ENCODE peak calls at places on chromosomes 2 and 18, in ten cellular contexts. R is AG10803, G is HepG2, W is MCF 10A, U is cardiac muscle cell, Q is AG09309, D is Calu3, S is HFF-Myc, T is body of pancreas, I is glutamatergic neuron. K is an unnamed sample.

GRCh38 chr2:7191927-7192326 is 274.7 kb downstream of the RNF144A start:
- DNase-seq in R (peak), G (peak), W (peak), U (peak), Q (peak), D (peak), S (peak), T (no peak), I (no peak), K (no peak)

GRCh38 chr18:78713064-78713463 is 266.6 kb upstream of the SALL3 start:
- DNase-seq in R (no peak), G (no peak), W (no peak), U (no peak), Q (no peak), D (no peak), S (no peak), T (no peak), I (no peak), K (no peak)

GRCh38 chr2:212595036-212595654 is 56.5 kb upstream of the ERBB4 start:
- DNase-seq in R (peak), G (peak), W (peak), U (peak), Q (peak), D (no peak), S (no peak), T (no peak), I (no peak), K (no peak)

GRCh38 chr2:133484106-133484505 is 84.2 kb downstream of the NCKAP5 start:
- DNase-seq in R (peak), G (no peak), W (no peak), U (no peak), Q (peak), D (no peak), S (peak), T (no peak), I (no peak), K (no peak)

GRCh38 chr18:80168982-80169381 is 59.9 kb downstream of the ADNP2 start:
- DNase-seq in R (no peak), G (no peak), W (no peak), U (no peak), Q (no peak), D (no peak), S (no peak), T (no peak), I (no peak), K (no peak)

GRCh38 chr2:74441690-74442482 is at the start of gene RTKN:
- DNase-seq in R (no peak), G (peak), W (peak), U (peak), Q (no peak), D (peak), S (no peak), T (peak), I (peak), K (peak)

GRCh38 chr18:35953688-35954087 is 18.8 kb upstream of the RMP24 start:
- DNase-seq in R (no peak), G (no peak), W (no peak), U (no peak), Q (no peak), D (no peak), S (no peak), T (no peak), I (no peak), K (no peak)

GRCh38 chr18:26549103-26549485 is 741 bp upstream of the KCTD1 start:
- DNase-seq in R (peak), G (no peak), W (peak), U (peak), Q (no peak), D (peak), S (no peak), T (no peak), I (no peak), K (no peak)

GRCh38 chr2:158671381-158672245 is 123.5 kb upstream of the DAPL1 start:
- DNase-seq in R (no peak), G (no peak), W (no peak), U (no peak), Q (no peak), D (no peak), S (no peak), T (no peak), I (no peak), K (no peak)
- TF ChIP-seq CTCF in R (no peak), G (no peak), W (no peak), U (no peak), Q (no peak), D (no peak), S (no peak), T (no peak), I (no peak), K (no peak)

GRCh38 chr2:195923889-195924288 is 144.7 kb downstream of the DNAH7 start:
- DNase-seq in R (no peak), G (no peak), W (no peak), U (no peak), Q (no peak), D (no peak), S (no peak), T (no peak), I (no peak), K (no peak)

GRCh38 chr2:195934484-195934883 is 134.2 kb downstream of the DNAH7 start:
- DNase-seq in R (no peak), G (no peak), W (no peak), U (no peak), Q (no peak), D (no peak), S (no peak), T (no peak), I (no peak), K (no peak)

GRCh38 chr2:195925120-195925519 is 143.5 kb downstream of the DNAH7 start:
- DNase-seq in R (no peak), G (no peak), W (no peak), U (no peak), Q (no peak), D (no peak), S (no peak), T (no peak), I (no peak), K (no peak)

DNA sequence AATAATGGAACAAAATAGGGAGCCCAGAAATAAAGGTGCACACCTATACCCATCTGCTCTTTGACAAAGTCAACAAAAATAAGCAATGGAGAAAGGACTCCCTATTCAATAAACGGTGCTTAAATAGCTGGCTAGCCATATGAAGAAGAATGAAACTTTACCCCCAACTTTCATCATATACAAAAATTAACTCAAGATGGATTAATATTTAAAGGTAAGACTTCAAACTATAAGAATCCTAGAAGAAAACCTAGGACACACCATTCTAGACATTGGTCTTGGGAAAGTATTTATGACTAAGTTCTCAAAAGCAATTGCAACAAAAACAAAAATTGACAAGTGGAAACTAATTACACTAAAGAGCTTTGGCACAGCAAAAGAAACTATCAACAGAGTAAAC is 139.1 kb downstream of the DNAH7 start:
- DNase-seq in R (no peak), G (no peak), W (no peak), U (no peak), Q (no peak), D (no peak), S (no peak), T (no peak), I (no peak), K (no peak)
- TF ChIP-seq CTCF in R (no peak), G (no peak), W (no peak), U (no peak), Q (no peak), D (no peak), S (no peak), T (no peak), I (no peak), K (no peak)

DNA sequence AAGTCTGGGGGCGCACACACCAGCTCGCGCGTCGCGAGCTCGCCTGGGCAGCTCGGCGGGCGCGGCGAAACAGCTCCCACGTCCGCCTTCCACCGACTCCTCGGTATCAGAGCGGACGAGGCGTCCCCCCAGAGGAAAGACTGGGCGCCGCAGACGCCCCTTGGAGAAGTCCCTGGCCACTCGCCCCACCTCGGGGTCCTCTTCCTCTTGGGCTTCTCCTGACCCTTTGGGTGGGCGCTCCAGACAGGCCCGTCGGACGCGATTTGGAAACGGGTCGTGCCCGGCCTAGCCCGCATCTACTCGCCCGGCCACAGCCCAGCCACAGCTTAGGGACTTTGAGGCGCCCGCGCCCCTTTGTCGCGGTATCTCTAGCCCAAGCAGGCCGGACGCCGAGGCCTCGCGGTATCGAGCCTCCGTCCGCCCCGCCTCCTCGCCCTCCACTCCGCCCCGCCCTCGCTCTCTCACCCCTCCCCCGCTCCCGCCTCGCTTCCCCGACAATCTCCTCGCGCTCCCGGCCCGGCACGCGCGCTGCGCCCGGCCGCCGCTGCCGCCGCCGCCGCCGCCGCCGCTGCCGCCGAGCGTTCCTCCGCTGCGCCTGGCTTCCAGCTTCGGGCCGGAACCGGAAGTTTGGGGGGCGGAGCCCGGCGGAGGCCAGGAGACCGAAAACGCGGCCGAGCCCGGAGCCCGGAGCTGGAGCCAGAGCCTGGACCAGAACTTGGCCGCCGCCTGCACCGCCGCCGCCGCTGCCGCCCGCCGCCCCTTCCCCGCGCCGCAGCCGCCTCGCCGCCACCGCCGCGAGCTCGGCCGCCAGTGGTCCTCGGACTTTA is 752 bp upstream of the ACVR2A start:
- DNase-seq in R (peak), G (peak), W (peak), U (peak), Q (peak), D (peak), S (peak), T (peak), I (peak), K (peak)
- TF ChIP-seq CTCF in R (peak), G (peak), W (no peak), U (peak), Q (peak), D (no peak), S (no peak), T (peak), I (no peak), K (no peak)

GRCh38 chr2:117411983-117412382 is 402.5 kb upstream of the DDX18 start:
- DNase-seq in R (no peak), G (peak), W (peak), U (no peak), Q (no peak), D (no peak), S (no peak), T (no peak), I (no peak), K (no peak)
- TF ChIP-seq CTCF in R (no peak), G (no peak), W (no peak), U (no peak), Q (no peak), D (no peak), S (no peak), T (no peak), I (no peak), K (no peak)

GRCh38 chr18:25099838-25100393 is 252.1 kb downstream of the ZNF521 start:
- DNase-seq in R (peak), G (no peak), W (no peak), U (peak), Q (no peak), D (no peak), S (no peak), T (no peak), I (no peak), K (no peak)
- TF ChIP-seq CTCF in R (peak), G (no peak), W (no peak), U (peak), Q (no peak), D (no peak), S (no peak), T (no peak), I (no peak), K (no peak)

DNA sequence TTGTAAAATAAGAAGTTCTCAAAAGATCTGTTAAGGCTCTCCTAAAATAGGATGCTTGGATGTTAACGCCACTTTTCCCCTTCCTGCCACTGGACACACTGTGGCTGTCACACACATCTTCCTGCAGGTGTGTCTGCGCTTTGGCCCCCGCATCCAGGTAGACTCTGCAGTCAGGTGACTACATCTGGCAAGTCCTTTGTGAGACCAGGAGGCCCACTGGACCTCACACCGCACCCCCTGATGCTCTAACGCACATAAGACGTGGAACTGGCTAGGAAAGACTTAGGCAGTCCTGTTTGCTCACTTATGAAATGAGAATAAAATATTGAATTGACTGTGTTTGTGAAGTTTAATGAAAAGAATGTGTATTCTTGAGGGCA is 67.6 kb upstream of the PXDN start:
- DNase-seq in R (no peak), G (no peak), W (no peak), U (no peak), Q (no peak), D (no peak), S (no peak), T (no peak), I (no peak), K (no peak)
- TF ChIP-seq CTCF in R (no peak), G (no peak), W (no peak), U (no peak), Q (no peak), D (no peak), S (no peak), T (no peak), I (no peak), K (no peak)

DNA sequence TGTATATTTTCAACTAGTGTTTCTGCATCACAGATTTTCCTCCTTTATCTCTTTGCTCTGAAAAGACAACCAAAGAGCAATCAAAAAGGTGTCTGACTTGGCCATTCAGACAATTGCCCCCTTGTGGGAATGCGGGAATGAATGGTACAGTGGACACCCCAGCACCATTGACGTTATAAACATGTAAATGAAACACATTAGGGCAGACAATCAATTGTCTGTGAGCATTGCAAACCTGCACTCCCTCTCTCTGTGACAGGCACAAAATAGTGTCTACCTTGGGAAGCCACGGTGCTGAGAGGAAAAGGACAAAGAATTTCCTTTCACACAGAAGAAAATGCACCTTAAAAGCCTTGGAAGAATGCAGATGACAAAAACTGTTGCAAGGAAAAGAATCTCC is 8.0 kb downstream of the ZEB2 start:
- DNase-seq in R (no peak), G (no peak), W (no peak), U (no peak), Q (no peak), D (no peak), S (no peak), T (no peak), I (no peak), K (no peak)
- TF ChIP-seq CTCF in R (peak), G (no peak), W (no peak), U (no peak), Q (no peak), D (no peak), S (no peak), T (no peak), I (no peak), K (no peak)

K was measured in activated B cell treated with CpG ODN at 0.5 μM for 24 hours.